ENCODE peak calls at places on chromosome 2, in four cellular contexts. R is tibial nerve, Z is GM12892, B is thyroid gland. U is an unnamed sample.
A peak's percentile ranks its signal among the peaks of the same experiment; 100 is the strongest.

GRCh38 chr2:23491622-23492336 is 106.8 kb downstream of the KLHL29 start:
- DNase-seq in R (no peak), Z (no peak), B (no peak), U (no peak)

GRCh38 chr2:174117951-174118930 is 130.1 kb downstream of the OLA1 start:
- DNase-seq in R (no peak), Z (no peak), B (no peak), U (no peak)

GRCh38 chr2:1750935-1751767 is 6.8 kb upstream of the PXDN start:
- DNase-seq in R (no peak), Z (no peak), B (peak; percentile 89), U (no peak)

GRCh38 chr2:178506101-178506500 is 25.8 kb downstream of the PLEKHA3 start:
- DNase-seq in R (no peak), Z (no peak), B (no peak), U (no peak)

GRCh38 chr2:44715671-44716077 is 225.8 kb upstream of the SIX3 start:
- DNase-seq in R (no peak), Z (no peak), B (no peak), U (no peak)

GRCh38 chr2:196486145-196486544 is 153.4 kb upstream of the CCDC150 start:
- DNase-seq in R (no peak), Z (no peak), B (no peak), U (no peak)

GRCh38 chr2:139031722-139032121 is 251.5 kb upstream of the NXPH2 start:
- DNase-seq in R (no peak), Z (no peak), B (no peak), U (no peak)

GRCh38 chr2:65746919-65747678 is 314.7 kb upstream of the SPRED2 start:
- DNase-seq in R (no peak), Z (no peak), B (no peak), U (no peak)

GRCh38 chr2:174846218-174846617 is 81.9 kb upstream of the CHRNA1 start:
- DNase-seq in R (no peak), Z (no peak), B (no peak), U (no peak)

GRCh38 chr2:8413589-8414135 is 268.2 kb upstream of the ID2 start:
- DNase-seq in R (no peak), Z (no peak), B (peak; percentile 42), U (no peak)

GRCh38 chr2:226184540-226184939 is 615.1 kb downstream of the IRS1 start:
- DNase-seq in R (no peak), Z (no peak), B (no peak), U (no peak)

GRCh38 chr2:68318686-68319396 is 908 bp downstream of the CNRIP1 start:
- DNase-seq in R (no peak), Z (no peak), B (no peak), U (no peak)

GRCh38 chr2:64283015-64283570 is 138.9 kb upstream of the PELI1 start:
- DNase-seq in R (no peak), Z (no peak), B (no peak), U (no peak)

GRCh38 chr2:236715511-236715961 is 145.9 kb downstream of the ACKR3 start:
- DNase-seq in R (peak; percentile 46), Z (no peak), B (peak; percentile 38), U (no peak)

GRCh38 chr2:41004700-41005099 is 552.8 kb upstream of the SLC8A1 start:
- DNase-seq in R (no peak), Z (no peak), B (no peak), U (no peak)

GRCh38 chr2:187500585-187501359 is 52.7 kb upstream of the CALCRL start:
- DNase-seq in R (no peak), Z (no peak), B (no peak), U (no peak)

GRCh38 chr2:1989216-1989615 is 244.9 kb upstream of the PXDN start:
- DNase-seq in R (no peak), Z (no peak), B (no peak), U (no peak)

GRCh38 chr2:222479855-222480254 is 55.5 kb downstream of the SGPP2 start:
- DNase-seq in R (no peak), Z (no peak), B (no peak), U (no peak)

GRCh38 chr2:233513953-233514655 is 52.5 kb downstream of the USP40 start:
- DNase-seq in R (no peak), Z (no peak), B (peak; percentile 89), U (peak; percentile 62)

GRCh38 chr2:143282684-143283083 is 153.5 kb downstream of the ARHGAP15 start:
- DNase-seq in R (no peak), Z (no peak), B (no peak), U (no peak)

GRCh38 chr2:216714412-216714775 is 19.0 kb upstream of the IGFBP5 start:
- DNase-seq in R (no peak), Z (no peak), B (no peak), U (no peak)

GRCh38 chr2:233387225-233387624 is 32.9 kb downstream of the DGKD start:
- DNase-seq in R (no peak), Z (no peak), B (no peak), U (no peak)

GRCh38 chr2:29228276-29228675 is 113.1 kb downstream of the CLIP4 start:
- DNase-seq in R (no peak), Z (no peak), B (no peak), U (no peak)

GRCh38 chr2:113136828-113137775 is 9.7 kb downstream of the IL1RN start:
- DNase-seq in R (no peak), Z (no peak), B (peak; percentile 57), U (no peak)

GRCh38 chr2:9465170-9465569 is 9.2 kb upstream of the IAH1 start:
- DNase-seq in R (no peak), Z (no peak), B (peak; percentile 59), U (no peak)

GRCh38 chr2:63735931-63736820 is 105.5 kb upstream of the UGP2 start:
- DNase-seq in R (no peak), Z (no peak), B (no peak), U (no peak)

GRCh38 chr2:216694201-216694825 is 1.0 kb downstream of the IGFBP5 start:
- DNase-seq in R (peak; percentile 43), Z (no peak), B (peak; percentile 83), U (no peak)

GRCh38 chr2:198062826-198063225 is 258.4 kb downstream of the PLCL1 start:
- DNase-seq in R (no peak), Z (no peak), B (no peak), U (no peak)

GRCh38 chr2:2852015-2852777 is 521.1 kb upstream of the MYT1L start:
- DNase-seq in R (no peak), Z (no peak), B (no peak), U (no peak)

GRCh38 chr2:224401641-224402342 is at the start of gene FAM124B:
- DNase-seq in R (peak; percentile 32), Z (no peak), B (peak; percentile 32), U (peak; percentile 70)

GRCh38 chr2:70927138-70927537 is 8.6 kb upstream of the ATP6V1B1 start:
- DNase-seq in R (no peak), Z (no peak), B (no peak), U (peak; percentile 14)

DNA sequence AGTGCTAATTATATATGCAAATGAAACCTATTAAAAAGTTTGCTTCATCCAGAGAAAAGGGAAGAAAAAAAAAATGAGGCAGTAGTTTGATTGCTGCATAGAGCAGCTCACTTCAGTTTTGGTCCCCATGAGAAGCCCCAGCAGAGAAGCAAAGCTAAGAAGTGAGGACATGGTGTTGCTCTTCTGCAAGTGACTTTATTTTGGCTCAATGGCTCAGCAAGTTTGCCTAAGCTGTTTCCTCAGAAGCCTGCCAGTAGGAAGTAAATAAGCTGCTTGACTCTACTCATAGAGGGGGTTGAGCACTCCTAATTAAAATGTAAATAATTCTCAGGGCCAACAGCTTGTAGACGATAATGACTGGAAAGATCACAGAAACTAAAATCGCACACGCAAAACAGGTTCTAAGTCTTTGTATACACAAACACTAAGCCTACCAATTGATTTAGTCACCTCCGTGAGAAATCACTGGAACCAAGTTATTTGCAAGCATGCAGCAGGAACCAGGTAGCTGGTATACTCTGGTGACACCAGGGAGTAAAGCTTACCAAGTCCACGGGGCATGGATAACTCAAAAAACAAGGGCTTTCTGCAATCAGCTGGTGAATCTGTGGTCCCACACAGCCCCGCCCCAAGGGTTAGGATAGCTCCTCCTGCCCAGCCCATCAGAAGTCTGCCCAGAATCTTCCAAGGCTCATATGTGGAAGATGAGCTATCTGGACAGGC is 39.7 kb upstream of the NABP1 start:
- DNase-seq in R (no peak), Z (no peak), B (no peak), U (no peak)
- TF ChIP-seq POLR2A in R (no peak), Z (no peak), B (no peak), U (no peak)

GRCh38 chr2:241558532-241559488 is at the start of gene BOK:
- DNase-seq in R (no peak), Z (peak; percentile 30), B (peak; percentile 75), U (peak; percentile 72)
- TF ChIP-seq POLR2A in R (peak; percentile 27), Z (no peak), B (no peak), U (no peak)

GRCh38 chr2:105815401-105815800 is 70.7 kb downstream of the NCK2 start:
- DNase-seq in R (no peak), Z (no peak), B (peak; percentile 65), U (no peak)
- TF ChIP-seq POLR2A in R (no peak), Z (no peak), B (no peak), U (no peak)

DNA sequence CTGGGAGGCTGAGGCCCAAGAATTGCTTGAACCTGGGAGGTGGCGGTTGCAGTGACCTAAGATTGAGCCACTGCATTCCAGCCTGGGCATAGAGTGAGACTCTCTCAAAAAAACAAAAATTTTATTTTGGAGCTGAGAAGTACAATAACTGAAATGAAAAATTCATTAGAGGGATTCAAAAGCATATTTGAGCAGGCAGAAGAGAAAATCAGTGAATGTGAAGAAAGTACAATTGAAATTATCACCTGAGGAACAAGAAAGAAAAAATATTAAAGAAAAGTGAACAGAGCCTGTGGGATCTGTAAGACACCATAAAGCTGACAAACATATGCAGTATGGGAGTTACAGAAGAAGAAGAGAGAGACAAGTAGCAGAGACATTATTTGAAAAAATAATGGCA is 137.1 kb downstream of the RAB3GAP1 start:
- DNase-seq in R (no peak), Z (no peak), B (no peak), U (no peak)
- TF ChIP-seq POLR2A in R (no peak), Z (no peak), B (no peak), U (no peak)

DNA sequence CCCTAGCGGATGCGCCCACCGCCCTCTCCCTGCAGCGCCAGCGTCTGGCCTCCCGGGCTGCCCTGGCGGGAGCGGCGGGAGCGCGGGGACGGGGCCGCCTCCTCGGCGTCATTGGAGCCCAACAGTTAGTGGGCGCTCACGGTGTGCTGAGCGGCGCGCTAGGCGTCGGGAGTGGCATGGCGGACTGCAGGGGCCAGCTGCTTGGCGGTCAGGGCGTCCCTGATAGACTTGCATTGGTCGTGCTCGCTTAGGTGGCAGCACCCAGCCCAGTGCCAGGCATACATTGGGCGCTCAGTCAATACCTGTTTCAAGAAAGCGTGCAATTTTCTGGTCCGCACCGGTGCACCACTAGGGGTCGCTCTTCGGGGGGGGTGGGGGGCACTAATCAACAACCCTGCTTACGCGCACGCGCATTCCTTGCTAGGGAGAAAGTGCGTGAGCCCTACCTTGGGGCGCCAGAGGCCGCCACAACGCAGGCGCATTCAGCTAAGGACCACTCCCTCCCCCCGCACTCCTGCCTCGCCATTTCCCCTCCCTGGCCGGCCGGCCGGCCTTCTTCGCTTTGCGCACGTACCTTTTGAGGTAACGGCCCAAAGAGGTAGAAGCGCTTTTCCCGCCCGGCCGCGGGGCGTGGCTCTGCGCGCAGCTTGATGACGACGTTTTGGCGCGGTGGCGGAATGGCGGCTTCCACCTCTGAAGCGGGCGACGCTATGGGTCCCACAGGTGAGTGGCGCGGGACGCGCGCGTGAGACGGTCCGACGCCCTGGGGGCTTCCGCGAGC is 411 bp upstream of the MZT2A start:
- DNase-seq in R (peak; percentile 78), Z (peak; percentile 94), B (peak; percentile 97), U (peak; percentile 97)
- TF ChIP-seq POLR2A in R (peak; percentile 24), Z (peak; percentile 57), B (no peak), U (peak; percentile 23)

U was measured in Peyer's patch.